ENCODE peak calls at places on chromosomes 16 and 17, in eight cellular contexts. X is bronchial epithelial cell; G is GDM1; S is NCI-H748 treated with DMSO at 0.1 percent for 48 hours; M is keratinocyte; I is AG08395; P is kidney; T is activated T-cell treated with anti-CD3 and anti-CD28 coated beads, Interleukin-2, amount 50 U/mL, for 72 hours. B is an unnamed sample.

GRCh38 chr17:46876353-46876887 is 25.0 kb downstream of the WNT9B start:
- DNase-seq in M (peak), G (no peak), T (no peak), S (no peak), X (peak), I (no peak), P (peak), B (peak)

GRCh38 chr17:28515518-28515917 is 9.4 kb downstream of the FOXN1 start:
- DNase-seq in T (no peak), I (no peak), X (no peak), G (no peak), P (no peak), S (no peak), M (no peak), B (no peak)

GRCh38 chr17:17837966-17838962 is 1.5 kb upstream of the SREBF1 start:
- DNase-seq in I (peak), P (peak), T (no peak), M (no peak), X (peak), G (peak), S (peak), B (no peak)

GRCh38 chr16:58717994-58718393 is 16.1 kb downstream of the GOT2 start:
- DNase-seq in P (no peak), X (no peak), T (no peak), G (no peak), M (no peak), S (no peak), I (no peak), B (no peak)

GRCh38 chr17:5715478-5715877 is 131.2 kb upstream of the NLRP1 start:
- DNase-seq in S (no peak), X (no peak), M (no peak), P (no peak), G (no peak), T (no peak), I (no peak), B (no peak)

GRCh38 chr17:19948100-19948943 is 29.3 kb downstream of the AKAP10 start:
- DNase-seq in T (no peak), I (no peak), X (no peak), G (no peak), P (no peak), S (no peak), M (no peak), B (no peak)

GRCh38 chr17:37273419-37274051 is 102.2 kb upstream of the C17orf78 start:
- DNase-seq in I (peak), S (no peak), G (no peak), P (no peak), T (no peak), X (peak), M (no peak), B (peak)

GRCh38 chr17:26773189-26774188 is 520.4 kb upstream of the WSB1 start:
- DNase-seq in P (peak), S (no peak), G (no peak), I (no peak), M (no peak), T (no peak), X (no peak), B (no peak)

GRCh38 chr17:3474212-3474611 is 1.6 kb upstream of the ASPA start:
- DNase-seq in S (peak), X (peak), T (no peak), I (peak), G (no peak), P (no peak), M (no peak), B (no peak)

GRCh38 chr16:56938664-56939513 is 6.9 kb downstream of the HERPUD1 start:
- DNase-seq in T (peak), X (no peak), I (no peak), G (no peak), P (no peak), S (no peak), M (no peak), B (no peak)

GRCh38 chr16:88957887-88958577 is 19.0 kb downstream of the CBFA2T3 start:
- DNase-seq in P (no peak), G (peak), M (no peak), X (no peak), T (peak), S (no peak), I (no peak), B (no peak)

GRCh38 chr17:29032067-29032551 is 10.8 kb upstream of the PIPOX start:
- DNase-seq in M (no peak), I (no peak), X (no peak), S (no peak), G (no peak), P (no peak), T (no peak), B (no peak)

B was measured in nephron progenitor cell.